ENCODE peak calls at places on chromosomes 11 and 22, in six cellular contexts. L is endothelial cell; A is activated CD8-positive, alpha-beta T cell treated with anti-CD3 and anti-CD28 coated beads for 36 hours; N is Peyer's patch; J is A549; G is glutamatergic neuron. X is an unnamed sample.

GRCh38 chr11:70677232-70677916 is 279.0 kb downstream of the CTTN start:
- DNase-seq in L (no peak), A (no peak), G (no peak), J (no peak), N (no peak), X (no peak)

GRCh38 chr22:42994917-42995562 is 19.9 kb downstream of the PACSIN2 start:
- DNase-seq in J (peak), A (no peak), N (peak), G (no peak), L (no peak), X (no peak)

GRCh38 chr11:6531267-6531752 is 34.2 kb downstream of the DNHD1 start:
- DNase-seq in L (peak), N (no peak), G (no peak), J (peak), A (peak), X (no peak)

GRCh38 chr22:22087854-22088657 is 105.5 kb upstream of the TOP3B start:
- DNase-seq in J (no peak), N (no peak), A (no peak), L (no peak), G (no peak), X (peak)

GRCh38 chr11:92854952-92855351 is 114.5 kb upstream of the MTNR1B start:
- DNase-seq in L (no peak), A (no peak), N (no peak), G (no peak), J (no peak), X (no peak)

GRCh38 chr22:50032109-50032871 is 19.7 kb upstream of the IL17REL start:
- DNase-seq in L (no peak), N (no peak), J (no peak), A (no peak), G (no peak), X (no peak)

GRCh38 chr22:31556627-31557203 is 60.4 kb downstream of the SFI1 start:
- DNase-seq in A (no peak), L (peak), J (peak), N (no peak), G (no peak), X (no peak)

GRCh38 chr11:130611791-130612251 is 163.4 kb downstream of the ADAMTS15 start:
- DNase-seq in G (no peak), A (no peak), J (peak), N (no peak), L (no peak), X (no peak)

GRCh38 chr22:41181349-41182241 is 23.5 kb upstream of the L3MBTL2 start:
- DNase-seq in G (no peak), A (no peak), N (peak), J (no peak), L (no peak), X (peak)

GRCh38 chr22:35581023-35581413 is 36.1 kb downstream of the MB start:
- DNase-seq in N (no peak), G (no peak), L (no peak), J (no peak), A (no peak), X (no peak)

GRCh38 chr22:32079110-32080089 is 36.3 kb downstream of the SLC5A1 start:
- DNase-seq in L (no peak), J (peak), N (peak), G (no peak), A (no peak), X (no peak)

GRCh38 chr22:18005201-18005926 is 19.0 kb downstream of the MICAL3 start:
- DNase-seq in A (no peak), J (no peak), L (no peak), N (peak), G (no peak), X (no peak)

GRCh38 chr11:113274708-113275582 is 39.4 kb upstream of the TTC12 start:
- DNase-seq in L (peak), G (no peak), N (no peak), J (peak), A (no peak), X (no peak)

GRCh38 chr11:85912414-85912813 is 57.2 kb downstream of the CCDC83 start:
- DNase-seq in N (no peak), G (no peak), L (no peak), J (no peak), A (no peak), X (no peak)

GRCh38 chr11:122723576-122723975 is 68.1 kb downstream of the UBASH3B start:
- DNase-seq in L (no peak), J (no peak), N (no peak), A (peak), G (no peak), X (no peak)

GRCh38 chr22:29031236-29031982 is 30.2 kb downstream of the C22orf31 start:
- DNase-seq in N (peak), J (peak), G (no peak), L (peak), A (peak), X (peak)

GRCh38 chr11:119787074-119787461 is 58.1 kb upstream of the NECTIN1 start:
- DNase-seq in J (no peak), N (no peak), L (no peak), G (peak), A (no peak), X (no peak)

GRCh38 chr11:76944225-76944624 is 83.5 kb downstream of the ACER3 start:
- DNase-seq in A (no peak), L (no peak), G (no peak), J (no peak), N (no peak), X (no peak)

GRCh38 chr11:12159351-12160099 is 49.1 kb downstream of the MICAL2 start:
- DNase-seq in A (no peak), G (no peak), N (no peak), J (peak), L (no peak), X (no peak)

GRCh38 chr11:38446336-38446735 is 1848.3 kb upstream of the RAG2 start:
- DNase-seq in L (no peak), J (no peak), A (no peak), N (no peak), G (no peak), X (no peak)

GRCh38 chr11:71120346-71120963 is 131.9 kb downstream of the SHANK2 start:
- DNase-seq in J (peak), L (peak), G (no peak), A (peak), N (no peak), X (no peak)

GRCh38 chr11:16831281-16832192 is 93.1 kb downstream of the C11orf58 start:
- DNase-seq in J (no peak), G (no peak), A (no peak), L (no peak), N (no peak), X (no peak)

GRCh38 chr11:22733433-22733832 is 67.0 kb downstream of the GAS2 start:
- DNase-seq in N (no peak), L (no peak), J (no peak), A (no peak), G (no peak), X (no peak)

GRCh38 chr11:80297808-80298460 is 857.1 kb upstream of the TENM4 start:
- DNase-seq in A (no peak), L (no peak), N (no peak), G (no peak), J (no peak), X (no peak)

GRCh38 chr11:75585271-75585670 is 23.2 kb downstream of the SERPINH1 start:
- DNase-seq in J (no peak), N (no peak), A (no peak), G (no peak), L (no peak), X (no peak)

GRCh38 chr11:46345881-46346484 is 1.3 kb upstream of the DGKZ start:
- DNase-seq in G (no peak), A (peak), J (no peak), N (no peak), L (no peak), X (no peak)

GRCh38 chr22:42919199-42919598 is 62.1 kb upstream of the ARFGAP3 start:
- DNase-seq in J (peak), A (peak), N (no peak), G (no peak), L (no peak), X (no peak)

GRCh38 chr11:75339685-75340409 is 11.6 kb downstream of the ARRB1 start:
- DNase-seq in A (no peak), G (peak), N (peak), L (no peak), J (no peak), X (no peak)

GRCh38 chr11:111419181-111419580 is 40.1 kb upstream of the POU2AF1 start:
- DNase-seq in N (no peak), G (no peak), J (no peak), A (no peak), L (no peak), X (no peak)

GRCh38 chr11:70694371-70694770 is 296.0 kb downstream of the CTTN start:
- DNase-seq in A (no peak), J (no peak), N (no peak), L (no peak), G (no peak), X (no peak)

GRCh38 chr11:122917311-122917710 is 34.8 kb downstream of the JHY start:
- DNase-seq in G (no peak), L (no peak), A (no peak), J (no peak), N (no peak), X (no peak)

GRCh38 chr22:37485006-37485713 is 1.0 kb downstream of the MFNG start:
- DNase-seq in G (no peak), N (peak), L (no peak), A (peak), J (no peak), X (no peak)

GRCh38 chr11:17596310-17596669 is 49.2 kb downstream of the OTOG start:
- DNase-seq in J (no peak), N (peak), L (peak), A (no peak), G (no peak), X (no peak)

GRCh38 chr11:20467458-20468185 is 80.1 kb downstream of the PRMT3 start:
- DNase-seq in N (no peak), L (no peak), G (no peak), A (no peak), J (no peak), X (no peak)

GRCh38 chr11:77547047-77547836 is 42.5 kb upstream of the AQP11 start:
- DNase-seq in J (no peak), L (no peak), N (no peak), G (no peak), A (no peak), X (peak)

GRCh38 chr22:46833228-46833627 is 70.8 kb downstream of the TBC1D22A start:
- DNase-seq in A (no peak), G (no peak), L (peak), J (peak), N (no peak), X (no peak)
- TF ChIP-seq CTCF in A (no peak), G (no peak), L (no peak), J (no peak), N (no peak), X (peak)

DNA sequence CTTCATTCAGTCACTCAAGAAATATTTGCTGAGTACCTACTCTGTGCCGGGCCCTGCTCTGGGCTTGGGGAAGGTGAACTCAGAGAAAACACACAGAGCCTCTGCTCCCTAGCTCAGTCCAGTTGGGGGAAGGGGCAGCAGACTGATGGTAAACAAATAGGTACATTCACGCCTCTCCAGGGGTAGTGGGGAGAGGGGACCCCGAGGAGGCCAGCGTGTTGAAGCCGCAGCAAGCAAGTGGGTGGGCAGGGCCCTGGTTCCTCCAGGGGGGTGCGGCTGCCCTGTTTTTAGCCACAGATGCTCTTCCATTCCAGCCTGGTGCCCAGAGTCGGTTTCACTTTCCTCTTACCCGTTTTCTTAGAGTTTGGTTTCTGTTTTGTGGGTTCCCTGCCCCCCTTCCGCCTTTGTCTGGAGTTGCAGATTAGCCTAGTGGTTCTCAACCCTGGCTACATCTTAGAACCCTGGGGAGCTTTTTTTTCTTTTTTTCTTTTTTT is 8.7 kb downstream of the DRAP1 start:
- DNase-seq in N (peak), G (no peak), L (no peak), A (peak), J (no peak), X (no peak)
- TF ChIP-seq CTCF in N (no peak), G (no peak), L (no peak), A (no peak), J (no peak), X (no peak)

GRCh38 chr11:63871962-63872832 is 33.3 kb downstream of the MARK2 start:
- DNase-seq in G (peak), L (peak), A (peak), J (peak), N (peak), X (no peak)
- TF ChIP-seq CTCF in G (no peak), L (no peak), A (no peak), J (peak), N (no peak), X (peak)

GRCh38 chr11:134597452-134597851 is 185.4 kb upstream of the B3GAT1 start:
- DNase-seq in G (no peak), J (no peak), L (no peak), A (no peak), N (no peak), X (peak)
- TF ChIP-seq CTCF in G (no peak), J (no peak), L (no peak), A (no peak), N (no peak), X (no peak)

GRCh38 chr22:19766506-19767426 is 6.2 kb downstream of the TBX1 start:
- DNase-seq in L (peak), G (peak), A (peak), N (peak), J (no peak), X (no peak)
- TF ChIP-seq CTCF in L (peak), G (no peak), A (peak), N (no peak), J (no peak), X (no peak)

X was measured in osteocyte.